ENCODE peak calls at places on chromosome 19, in seven cellular contexts. K is cardiac fibroblast, L is stomach, X is neural crest cell, A is fibroblast of pulmonary artery, E is body of pancreas, I is AG09319. U is an unnamed sample.
A peak's percentile ranks its signal among the peaks of the same experiment; 100 is the strongest.

GRCh38 chr19:19050731-19051130 is 13.1 kb upstream of the SLC25A42 start:
- DNase-seq in K (no peak), L (no peak), X (no peak), A (no peak), E (no peak), I (no peak), U (no peak)

GRCh38 chr19:48596679-48597465 is 9.7 kb upstream of the SPACA4 start:
- DNase-seq in K (no peak), L (no peak), X (no peak), A (no peak), E (no peak), I (no peak), U (no peak)

GRCh38 chr19:46821512-46822359 is 28.9 kb downstream of the AP2S1 start:
- DNase-seq in K (no peak), L (no peak), X (no peak), A (no peak), E (no peak), I (no peak), U (no peak)

GRCh38 chr19:1483067-1483978 is 4.3 kb upstream of the C19orf25 start:
- DNase-seq in K (no peak), L (no peak), X (no peak), A (no peak), E (no peak), I (no peak), U (no peak)

GRCh38 chr19:5624154-5624663 is 1.3 kb downstream of the SAFB start:
- DNase-seq in K (peak; percentile 38), L (peak; percentile 69), X (no peak), A (peak; percentile 48), E (peak; percentile 56), I (no peak), U (no peak)

GRCh38 chr19:2148482-2149135 is 2.8 kb downstream of the AP3D1 start:
- DNase-seq in K (no peak), L (no peak), X (no peak), A (no peak), E (no peak), I (no peak), U (no peak)

GRCh38 chr19:17325881-17326594 is 8.6 kb downstream of the ANO8 start:
- DNase-seq in K (no peak), L (peak; percentile 40), X (no peak), A (no peak), E (no peak), I (no peak), U (peak; percentile 7)

GRCh38 chr19:2283835-2284507 is 2.0 kb upstream of the PEAK3 start:
- DNase-seq in K (no peak), L (no peak), X (no peak), A (no peak), E (no peak), I (no peak), U (no peak)

GRCh38 chr19:58381460-58382220 is 810 bp upstream of the ZNF837 start:
- DNase-seq in K (no peak), L (no peak), X (no peak), A (no peak), E (no peak), I (no peak), U (no peak)

GRCh38 chr19:31418692-31419430 is 69.6 kb upstream of the TSHZ3 start:
- DNase-seq in K (no peak), L (no peak), X (no peak), A (no peak), E (no peak), I (no peak), U (no peak)

GRCh38 chr19:53907690-53908089 is 1.4 kb upstream of the CACNG7 start:
- DNase-seq in K (no peak), L (no peak), X (no peak), A (no peak), E (no peak), I (no peak), U (no peak)

GRCh38 chr19:18629166-18630088 is 7.4 kb upstream of the KLHL26 start:
- DNase-seq in K (peak; percentile 65), L (no peak), X (no peak), A (peak; percentile 64), E (no peak), I (no peak), U (no peak)

GRCh38 chr19:18158471-18158870 is 5.5 kb downstream of the PIK3R2 start:
- DNase-seq in K (no peak), L (no peak), X (no peak), A (no peak), E (no peak), I (no peak), U (no peak)

GRCh38 chr19:57512845-57513244 is 13.1 kb downstream of the ZNF773 start:
- DNase-seq in K (peak; percentile 28), L (no peak), X (no peak), A (peak; percentile 40), E (no peak), I (no peak), U (no peak)

GRCh38 chr19:7831452-7831851 is 1.4 kb downstream of the EVI5L start:
- DNase-seq in K (peak; percentile 37), L (peak; percentile 38), X (no peak), A (peak; percentile 44), E (no peak), I (no peak), U (no peak)

GRCh38 chr19:49793561-49793840 is 19.6 kb downstream of the FUZ start:
- DNase-seq in K (no peak), L (no peak), X (no peak), A (no peak), E (no peak), I (no peak), U (no peak)

GRCh38 chr19:16773259-16773658 is 53.6 kb downstream of the NWD1 start:
- DNase-seq in K (no peak), L (no peak), X (no peak), A (no peak), E (no peak), I (no peak), U (no peak)

DNA sequence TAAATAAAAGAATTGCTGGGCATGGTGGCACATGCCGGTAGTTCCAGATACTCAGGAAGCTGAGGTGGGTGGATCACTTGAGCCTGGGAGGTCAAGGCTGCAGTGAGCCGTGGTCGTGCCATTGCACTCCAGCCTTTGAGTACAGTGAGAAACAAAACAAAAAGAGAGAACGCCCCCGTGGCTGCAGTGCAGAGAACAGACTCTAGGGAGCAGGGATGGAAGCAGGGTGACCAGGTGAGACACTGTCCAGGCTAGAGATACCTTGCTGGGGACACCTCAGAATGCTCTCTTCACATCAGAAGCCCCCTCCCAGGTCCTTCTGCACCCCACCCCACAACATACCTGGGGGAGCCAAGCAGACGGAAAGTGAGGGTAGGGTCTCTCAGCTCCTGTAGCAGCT is 24.8 kb downstream of the MAP4K1 start:
- DNase-seq in K (no peak), L (no peak), X (no peak), A (no peak), E (no peak), I (no peak), U (no peak)
- TF ChIP-seq CTCF in K (no peak), L (no peak), X (peak; percentile 16), A (no peak), E (no peak), I (no peak), U (no peak)

DNA sequence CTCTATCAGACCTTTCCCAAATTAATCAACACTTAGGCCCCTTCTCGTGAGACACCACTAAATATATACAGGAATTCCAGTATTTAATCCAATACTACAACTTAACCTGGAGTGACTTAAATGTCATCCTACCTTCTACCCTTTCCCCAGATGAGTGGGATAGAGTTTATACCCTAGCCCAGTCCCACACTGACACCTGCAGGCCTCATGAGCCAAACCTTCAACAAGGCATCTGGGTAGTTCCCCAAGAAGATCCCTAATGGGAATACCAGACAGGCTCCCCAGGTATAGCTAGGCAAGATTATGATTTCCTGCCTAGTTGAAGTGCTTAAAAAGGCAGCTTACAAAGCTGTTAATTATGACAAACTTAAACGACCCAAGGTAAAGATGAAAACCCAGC is 15.9 kb downstream of the ZNF83 start:
- DNase-seq in K (no peak), L (no peak), X (no peak), A (no peak), E (no peak), I (no peak), U (no peak)
- TF ChIP-seq CTCF in K (no peak), L (no peak), X (no peak), A (no peak), E (no peak), I (no peak), U (no peak)

GRCh38 chr19:35090795-35091214 is 24.8 kb upstream of the FXYD3 start:
- DNase-seq in K (no peak), L (peak; percentile 61), X (no peak), A (no peak), E (peak; percentile 78), I (no peak), U (no peak)
- TF ChIP-seq CTCF in K (no peak), L (no peak), X (peak; percentile 6), A (no peak), E (no peak), I (no peak), U (no peak)

GRCh38 chr19:44278181-44278690 is 18.6 kb downstream of the ZNF233 start:
- DNase-seq in K (peak; percentile 66), L (no peak), X (no peak), A (peak; percentile 13), E (no peak), I (no peak), U (no peak)
- TF ChIP-seq CTCF in K (no peak), L (no peak), X (no peak), A (no peak), E (no peak), I (no peak), U (no peak)

GRCh38 chr19:42248270-42249148 is 6.1 kb upstream of the GSK3A start:
- DNase-seq in K (no peak), L (no peak), X (no peak), A (no peak), E (no peak), I (no peak), U (no peak)

GRCh38 chr19:42246869-42247630 is 4.6 kb upstream of the GSK3A start:
- DNase-seq in K (no peak), L (no peak), X (no peak), A (no peak), E (no peak), I (no peak), U (no peak)

GRCh38 chr19:42244452-42245220 is 2.2 kb upstream of the GSK3A start:
- DNase-seq in K (peak; percentile 95), L (peak; percentile 92), X (peak; percentile 86), A (peak; percentile 95), E (peak; percentile 91), I (peak; percentile 75), U (peak; percentile 66)

GRCh38 chr19:42247631-42248199 is 5.3 kb upstream of the GSK3A start:
- DNase-seq in K (no peak), L (no peak), X (no peak), A (no peak), E (no peak), I (no peak), U (no peak)

GRCh38 chr19:42246143-42246868 is 3.9 kb upstream of the GSK3A start:
- DNase-seq in K (peak; percentile 86), L (peak; percentile 73), X (no peak), A (peak; percentile 80), E (peak; percentile 74), I (peak; percentile 56), U (no peak)
- TF ChIP-seq CTCF in K (peak; percentile 80), L (peak; percentile 43), X (peak; percentile 44), A (peak; percentile 76), E (peak; percentile 75), I (peak; percentile 75), U (peak; percentile 40)

U was measured in D721Med.